ENCODE peak calls at places on chromosomes 2 and 18, in nine cellular contexts. O is RPMI7951; F is stimulated activated CD8-positive, alpha-beta memory T cell treated with anti-CD3 and anti-CD28 coated beads, Interleukin-7, amount 100 ng/mL, for 48 hours; A is OCI-M1; Q is pulmonary artery endothelial cell; G is activated gamma-delta T cell treated with Interleukin-2 at 50 U/mL for 16 hours; S is AG10803; T is upper lobe of left lung; M is CD8-positive, alpha-beta memory T cell. X is an unnamed sample.

GRCh38 chr18:8858888-8859511 is 153.6 kb downstream of the MTCL1 start:
- DNase-seq in O (peak), A (peak), G (no peak), M (no peak), T (no peak), Q (no peak), F (no peak), S (peak), X (peak)

GRCh38 chr2:42367835-42368234 is 6.8 kb upstream of the COX7A2L start:
- DNase-seq in O (no peak), S (peak), F (no peak), G (no peak), A (no peak), M (no peak), T (no peak), Q (no peak), X (no peak)

GRCh38 chr2:227414846-227415245 is 27.1 kb upstream of the SCYGR1 start:
- DNase-seq in S (peak), G (no peak), O (peak), T (no peak), A (no peak), M (no peak), F (no peak), Q (no peak), X (peak)

GRCh38 chr2:15704086-15704787 is 112.6 kb downstream of the DDX1 start:
- DNase-seq in O (no peak), F (no peak), G (no peak), M (no peak), A (no peak), S (no peak), T (no peak), Q (peak), X (no peak)

GRCh38 chr2:66794115-66794514 is 359.2 kb downstream of the MEIS1 start:
- DNase-seq in F (no peak), S (no peak), G (no peak), O (no peak), M (no peak), Q (no peak), T (no peak), A (no peak), X (no peak)

GRCh38 chr2:98295721-98296414 is 50.4 kb upstream of the CNGA3 start:
- DNase-seq in M (no peak), O (no peak), T (peak), F (no peak), Q (no peak), A (no peak), S (no peak), G (no peak), X (no peak)

GRCh38 chr18:26579941-26580618 is 31.7 kb upstream of the KCTD1 start:
- DNase-seq in S (no peak), T (no peak), F (no peak), O (no peak), G (no peak), A (no peak), M (no peak), Q (no peak), X (peak)

GRCh38 chr18:54479365-54479764 is 111.7 kb upstream of the DYNAP start:
- DNase-seq in M (no peak), F (no peak), A (no peak), Q (no peak), G (no peak), O (peak), S (no peak), T (no peak), X (no peak)

GRCh38 chr2:68643011-68643873 is at the start of gene PROKR1:
- DNase-seq in F (no peak), A (peak), Q (no peak), G (no peak), M (no peak), S (peak), T (peak), O (peak), X (no peak)

GRCh38 chr2:131417886-131418285 is 53.9 kb upstream of the RAB6D start:
- DNase-seq in A (no peak), O (no peak), T (no peak), G (no peak), M (no peak), F (no peak), S (no peak), Q (no peak), X (no peak)

GRCh38 chr2:235135990-235136561 is 184.3 kb downstream of the SH3BP4 start:
- DNase-seq in A (peak), O (peak), M (no peak), G (peak), Q (peak), S (peak), T (no peak), F (peak), X (peak)

GRCh38 chr2:42028571-42029148 is 19.2 kb upstream of the PKDCC start:
- DNase-seq in T (no peak), A (no peak), Q (no peak), F (no peak), M (no peak), O (no peak), G (no peak), S (no peak), X (no peak)

GRCh38 chr2:200373973-200374416 is 67.5 kb downstream of the SPATS2L start:
- DNase-seq in T (no peak), M (peak), F (peak), Q (no peak), A (peak), S (no peak), O (no peak), G (peak), X (no peak)

GRCh38 chr2:120453635-120453998 is 107.7 kb downstream of the INHBB start:
- DNase-seq in S (peak), A (no peak), Q (no peak), T (no peak), M (no peak), F (no peak), O (peak), G (no peak), X (peak)

GRCh38 chr2:55804535-55804934 is 110.9 kb upstream of the PNPT1 start:
- DNase-seq in O (no peak), F (no peak), Q (no peak), M (no peak), S (no peak), G (no peak), A (no peak), T (no peak), X (no peak)

GRCh38 chr2:70789304-70790078 is 952 bp downstream of the FIGLA start:
- DNase-seq in M (peak), O (peak), T (no peak), A (peak), Q (peak), S (peak), G (peak), F (peak), X (peak)

GRCh38 chr2:86275384-86275799 is 62.0 kb downstream of the REEP1 start:
- DNase-seq in Q (no peak), S (no peak), O (no peak), T (no peak), M (no peak), A (no peak), G (no peak), F (no peak), X (no peak)

GRCh38 chr2:161239416-161240109 is 68.7 kb upstream of the PSMD14 start:
- DNase-seq in M (no peak), T (peak), F (no peak), A (no peak), S (no peak), G (no peak), Q (no peak), O (no peak), X (no peak)

GRCh38 chr2:135637456-135638087 is 104.1 kb upstream of the UBXN4 start:
- DNase-seq in G (no peak), O (no peak), F (no peak), Q (no peak), A (no peak), M (no peak), S (no peak), T (no peak), X (no peak)

GRCh38 chr2:144376475-144376874 is 143.4 kb downstream of the ZEB2 start:
- DNase-seq in G (no peak), M (no peak), T (no peak), Q (no peak), A (no peak), O (no peak), S (no peak), F (no peak), X (no peak)

GRCh38 chr2:216516730-216517350 is 18.2 kb downstream of the RPL37A start:
- DNase-seq in T (no peak), Q (no peak), O (peak), A (peak), F (no peak), G (no peak), S (peak), M (no peak), X (no peak)

GRCh38 chr18:32906506-32907214 is 133.8 kb upstream of the KLHL14 start:
- DNase-seq in F (no peak), A (peak), O (peak), S (no peak), Q (no peak), M (no peak), T (no peak), G (no peak), X (peak)

GRCh38 chr18:6069539-6069938 is 174.2 kb upstream of the TMEM200C start:
- DNase-seq in M (no peak), T (no peak), O (no peak), A (no peak), Q (no peak), G (no peak), S (no peak), F (no peak), X (no peak)

GRCh38 chr2:238945433-238946150 is 97.7 kb downstream of the TWIST2 start:
- DNase-seq in A (peak), O (peak), S (peak), G (no peak), T (peak), Q (no peak), F (no peak), M (no peak), X (peak)

GRCh38 chr2:55810621-55811020 is 113.0 kb downstream of the EFEMP1 start:
- DNase-seq in O (no peak), G (no peak), S (no peak), T (no peak), A (no peak), Q (no peak), M (no peak), F (no peak), X (no peak)

GRCh38 chr2:98027955-98028593 is 32.3 kb upstream of the TMEM131 start:
- DNase-seq in T (no peak), G (no peak), F (no peak), A (no peak), O (peak), Q (no peak), S (peak), M (no peak), X (peak)

GRCh38 chr2:109292377-109292776 is 163.4 kb downstream of the SH3RF3 start:
- DNase-seq in M (no peak), T (no peak), Q (no peak), S (no peak), G (no peak), O (no peak), F (no peak), A (no peak), X (no peak)

GRCh38 chr2:141316606-141317005 is 814.2 kb downstream of the LRP1B start:
- DNase-seq in T (no peak), G (no peak), O (peak), A (no peak), S (no peak), M (no peak), Q (no peak), F (no peak), X (peak)

GRCh38 chr2:223560704-223561435 is 41.3 kb downstream of the SCG2 start:
- DNase-seq in O (peak), A (no peak), S (no peak), Q (no peak), T (no peak), M (no peak), F (no peak), G (no peak), X (peak)

GRCh38 chr18:8186413-8186812 is 422.8 kb upstream of the RAB12 start:
- DNase-seq in G (no peak), Q (no peak), M (no peak), S (no peak), O (no peak), F (no peak), A (no peak), T (no peak), X (no peak)

GRCh38 chr2:190578158-190579057 is 43.9 kb upstream of the NEMP2 start:
- DNase-seq in Q (no peak), A (peak), T (no peak), G (no peak), O (peak), M (no peak), F (no peak), S (peak), X (peak)